ENCODE peak calls at places on chromosomes 1 and 21, in seven cellular contexts. I is iris pigment epithelial cell, P is epithelial cell of esophagus, M is testis, E is BJ, C is M059J, J is T-helper 17 cell. R is an unnamed sample.

GRCh38 chr1:161021168-161021958 is 411 bp upstream of the F11R start:
- DNase-seq in M (peak; percentile 92), C (peak; percentile 90), I (peak; percentile 59), E (no peak), J (peak; percentile 91), P (peak; percentile 100), R (peak; percentile 80)

GRCh38 chr1:966135-966602 is at the start of gene PLEKHN1:
- DNase-seq in I (peak; percentile 73), C (peak; percentile 89), E (no peak), J (no peak), M (no peak), P (peak; percentile 85), R (no peak)

GRCh38 chr21:18245493-18245967 is 897 bp downstream of the CHODL start:
- DNase-seq in E (no peak), M (peak; percentile 55), P (no peak), J (no peak), C (no peak), I (peak; percentile 2), R (peak; percentile 65)

GRCh38 chr1:165069829-165070228 is 286.7 kb downstream of the LMX1A start:
- DNase-seq in E (no peak), J (no peak), I (no peak), P (no peak), M (no peak), C (no peak), R (no peak)

GRCh38 chr1:20124451-20125057 is 5.2 kb upstream of the PLA2G2D start:
- DNase-seq in M (no peak), I (peak; percentile 75), E (no peak), J (no peak), C (peak; percentile 95), P (peak; percentile 88), R (peak; percentile 83)

GRCh38 chr1:206679738-206680211 is 4.9 kb upstream of the MAPKAPK2 start:
- DNase-seq in M (no peak), I (no peak), P (no peak), C (no peak), E (no peak), J (no peak), R (no peak)

GRCh38 chr21:45330075-45330781 is 42.5 kb upstream of the POFUT2 start:
- DNase-seq in C (peak; percentile 99), I (peak; percentile 86), P (peak; percentile 74), J (no peak), M (no peak), E (peak; percentile 46), R (peak; percentile 94)

GRCh38 chr21:21387891-21388290 is 389.7 kb downstream of the NCAM2 start:
- DNase-seq in I (no peak), P (no peak), C (no peak), M (no peak), E (no peak), J (no peak), R (no peak)

GRCh38 chr1:193411771-193412170 is 225.4 kb upstream of the B3GALT2 start:
- DNase-seq in E (no peak), J (no peak), M (no peak), P (no peak), C (no peak), I (no peak), R (no peak)

GRCh38 chr1:222325506-222325905 is 222.4 kb downstream of the HHIPL2 start:
- DNase-seq in M (no peak), C (no peak), J (no peak), E (no peak), I (no peak), P (no peak), R (no peak)

GRCh38 chr1:69511426-69512192 is 56.1 kb upstream of the LRRC7 start:
- DNase-seq in J (no peak), M (no peak), C (peak; percentile 50), E (peak; percentile 60), P (no peak), I (no peak), R (no peak)

GRCh38 chr1:222043444-222044292 is 301.8 kb upstream of the DUSP10 start:
- DNase-seq in J (no peak), M (no peak), E (peak; percentile 83), I (peak; percentile 92), P (peak; percentile 51), C (peak; percentile 93), R (peak; percentile 89)

GRCh38 chr1:58982259-58982998 is 198.6 kb upstream of the JUN start:
- DNase-seq in E (no peak), M (no peak), C (peak; percentile 18), I (peak; percentile 50), J (no peak), P (no peak), R (no peak)

GRCh38 chr1:113943028-113943811 is 14.1 kb downstream of the HIPK1 start:
- DNase-seq in E (no peak), P (no peak), M (no peak), C (no peak), J (no peak), I (peak; percentile 77), R (no peak)

GRCh38 chr1:15489052-15489736 is 13.3 kb downstream of the CELA2B start:
- DNase-seq in I (no peak), C (no peak), M (no peak), E (no peak), P (no peak), J (no peak), R (no peak)

GRCh38 chr1:32180186-32181060 is 948 bp downstream of the TXLNA start:
- DNase-seq in J (no peak), I (peak; percentile 77), E (no peak), P (peak; percentile 46), C (peak; percentile 66), M (peak; percentile 67), R (peak; percentile 79)

GRCh38 chr21:46320331-46320801 is 3.3 kb downstream of the C21orf58 start:
- DNase-seq in M (no peak), C (no peak), J (no peak), I (no peak), P (no peak), E (no peak), R (no peak)

GRCh38 chr1:29324771-29325351 is 88.5 kb downstream of the PTPRU start:
- DNase-seq in J (no peak), E (no peak), I (no peak), C (no peak), P (peak; percentile 13), M (peak; percentile 73), R (no peak)

GRCh38 chr1:150162862-150163706 is 13.4 kb downstream of the PLEKHO1 start:
- DNase-seq in I (peak; percentile 100), J (no peak), P (peak; percentile 97), M (peak; percentile 85), E (peak; percentile 96), C (peak; percentile 99), R (peak; percentile 99)

GRCh38 chr1:85502625-85503083 is 37.7 kb upstream of the DDAH1 start:
- DNase-seq in P (peak; percentile 71), J (no peak), E (no peak), I (peak; percentile 84), C (peak; percentile 77), M (peak; percentile 89), R (peak; percentile 56)

GRCh38 chr1:217747156-217747769 is 116.1 kb downstream of the SPATA17 start:
- DNase-seq in E (no peak), J (no peak), C (peak; percentile 37), P (peak; percentile 44), I (peak; percentile 34), M (no peak), R (peak; percentile 32)

GRCh38 chr1:116377564-116378529 is 4.8 kb downstream of the ATP1A1 start:
- DNase-seq in E (peak; percentile 79), P (peak; percentile 92), C (peak; percentile 92), J (no peak), M (peak; percentile 90), I (peak; percentile 97), R (peak; percentile 89)

GRCh38 chr1:177165069-177165439 is 542 bp upstream of the ASTN1 start:
- DNase-seq in E (no peak), C (no peak), M (no peak), P (no peak), J (no peak), I (no peak), R (no peak)

GRCh38 chr1:229167356-229167755 is 103.6 kb upstream of the RAB4A start:
- DNase-seq in J (no peak), C (no peak), P (no peak), E (no peak), I (no peak), M (no peak), R (no peak)

GRCh38 chr1:95118019-95118499 is 904 bp downstream of the TLCD4 start:
- DNase-seq in P (peak; percentile 4), E (no peak), J (no peak), I (peak; percentile 3), C (no peak), M (peak; percentile 54), R (no peak)

GRCh38 chr1:182685186-182685585 is 799 bp upstream of the RGS8 start:
- DNase-seq in E (no peak), C (no peak), J (no peak), P (no peak), M (no peak), I (no peak), R (no peak)

GRCh38 chr1:197675475-197676324 is 99.6 kb downstream of the DENND1B start:
- DNase-seq in E (no peak), P (peak; percentile 45), J (no peak), I (peak; percentile 15), C (no peak), M (peak; percentile 34), R (peak; percentile 18)

R was measured in astrocyte of the hippocampus.